ENCODE peak calls at places on chromosomes 3 and 15, in five cellular contexts. One of them, this sample, is unnamed.

GRCh38 chr15:63603516-63603915 is 6.3 kb downstream of the FBXL22 start:
- DNase-seq in tibial artery: no peak
- DNase-seq in PC-9: no peak
- DNase-seq in DND-41: no peak
- DNase-seq in heart right ventricle: no peak
- DNase-seq in this sample: no peak

GRCh38 chr3:27630892-27631291 is 91.2 kb downstream of the EOMES start:
- DNase-seq in DND-41: no peak
- DNase-seq in heart right ventricle: no peak
- DNase-seq in PC-9: no peak
- DNase-seq in tibial artery: no peak
- DNase-seq in this sample: no peak

GRCh38 chr15:64286473-64286872 is 69.5 kb downstream of the CSNK1G1 start:
- DNase-seq in heart right ventricle: no peak
- DNase-seq in DND-41: no peak
- DNase-seq in PC-9: no peak
- DNase-seq in tibial artery: no peak
- DNase-seq in this sample: no peak

GRCh38 chr15:89462198-89462912 is 34.0 kb downstream of the RHCG start:
- DNase-seq in heart right ventricle: no peak
- DNase-seq in PC-9: no peak
- DNase-seq in tibial artery: no peak
- DNase-seq in DND-41: peak; percentile 18
- DNase-seq in this sample: no peak

GRCh38 chr15:39748276-39748675 is 34.4 kb downstream of the FSIP1 start:
- DNase-seq in PC-9: peak; percentile 15
- DNase-seq in tibial artery: no peak
- DNase-seq in DND-41: no peak
- DNase-seq in heart right ventricle: no peak
- DNase-seq in this sample: no peak

GRCh38 chr3:30644615-30645014 is 38.2 kb downstream of the TGFBR2 start:
- DNase-seq in PC-9: no peak
- DNase-seq in DND-41: peak; percentile 66
- DNase-seq in tibial artery: peak; percentile 85
- DNase-seq in heart right ventricle: peak; percentile 68
- DNase-seq in this sample: peak; percentile 29

GRCh38 chr3:11282250-11283125 is 10.3 kb downstream of the ATG7 start:
- DNase-seq in heart right ventricle: peak; percentile 49
- DNase-seq in DND-41: no peak
- DNase-seq in tibial artery: peak; percentile 51
- DNase-seq in PC-9: no peak
- DNase-seq in this sample: no peak

GRCh38 chr3:75001330-75001729 is 386.9 kb upstream of the CNTN3 start:
- DNase-seq in heart right ventricle: no peak
- DNase-seq in DND-41: no peak
- DNase-seq in tibial artery: no peak
- DNase-seq in PC-9: no peak
- DNase-seq in this sample: no peak

GRCh38 chr3:10783360-10784346 is 32.4 kb upstream of the SLC6A11 start:
- DNase-seq in tibial artery: no peak
- DNase-seq in heart right ventricle: no peak
- DNase-seq in PC-9: no peak
- DNase-seq in DND-41: peak; percentile 32
- DNase-seq in this sample: no peak

GRCh38 chr3:186281172-186281571 is 80.9 kb downstream of the DGKG start:
- DNase-seq in tibial artery: no peak
- DNase-seq in DND-41: no peak
- DNase-seq in PC-9: no peak
- DNase-seq in heart right ventricle: no peak
- DNase-seq in this sample: no peak

GRCh38 chr3:40096561-40097506 is 212.7 kb upstream of the EIF1B start:
- DNase-seq in DND-41: no peak
- DNase-seq in tibial artery: peak; percentile 66
- DNase-seq in heart right ventricle: no peak
- DNase-seq in PC-9: no peak
- DNase-seq in this sample: no peak

GRCh38 chr3:73072634-73073033 is 11.2 kb downstream of the EBLN2 start:
- DNase-seq in DND-41: peak; percentile 36
- DNase-seq in heart right ventricle: no peak
- DNase-seq in PC-9: no peak
- DNase-seq in tibial artery: no peak
- DNase-seq in this sample: no peak

GRCh38 chr15:78663703-78664102 is 22.7 kb upstream of the CHRNB4 start:
- DNase-seq in heart right ventricle: no peak
- DNase-seq in PC-9: peak; percentile 13
- DNase-seq in tibial artery: no peak
- DNase-seq in DND-41: no peak
- DNase-seq in this sample: no peak

GRCh38 chr3:153096611-153097200 is 65.3 kb upstream of the RAP2B start:
- DNase-seq in PC-9: no peak
- DNase-seq in heart right ventricle: no peak
- DNase-seq in DND-41: no peak
- DNase-seq in tibial artery: no peak
- DNase-seq in this sample: no peak

GRCh38 chr3:9715764-9716437 is 12.3 kb downstream of the CPNE9 start:
- DNase-seq in DND-41: no peak
- DNase-seq in PC-9: peak; percentile 68
- DNase-seq in tibial artery: peak; percentile 86
- DNase-seq in heart right ventricle: peak; percentile 70
- DNase-seq in this sample: no peak

GRCh38 chr3:134149286-134149685 is 101.4 kb downstream of the RYK start:
- DNase-seq in tibial artery: no peak
- DNase-seq in heart right ventricle: no peak
- DNase-seq in DND-41: no peak
- DNase-seq in PC-9: no peak
- DNase-seq in this sample: no peak

GRCh38 chr3:30007668-30008067 is 598.7 kb upstream of the TGFBR2 start:
- DNase-seq in heart right ventricle: no peak
- DNase-seq in PC-9: no peak
- DNase-seq in DND-41: no peak
- DNase-seq in tibial artery: no peak
- DNase-seq in this sample: no peak

GRCh38 chr3:100360757-100361496 is 26.4 kb downstream of the NIT2 start:
- DNase-seq in DND-41: no peak
- DNase-seq in PC-9: peak; percentile 10
- DNase-seq in heart right ventricle: no peak
- DNase-seq in tibial artery: no peak
- DNase-seq in this sample: no peak

GRCh38 chr15:29100486-29101000 is 169.1 kb downstream of the NSMCE3 start:
- DNase-seq in tibial artery: no peak
- DNase-seq in DND-41: no peak
- DNase-seq in PC-9: no peak
- DNase-seq in heart right ventricle: no peak
- DNase-seq in this sample: no peak

GRCh38 chr3:62007036-62007435 is 366.3 kb downstream of the FEZF2 start:
- DNase-seq in DND-41: no peak
- DNase-seq in tibial artery: no peak
- DNase-seq in PC-9: no peak
- DNase-seq in heart right ventricle: no peak
- DNase-seq in this sample: no peak

DNA sequence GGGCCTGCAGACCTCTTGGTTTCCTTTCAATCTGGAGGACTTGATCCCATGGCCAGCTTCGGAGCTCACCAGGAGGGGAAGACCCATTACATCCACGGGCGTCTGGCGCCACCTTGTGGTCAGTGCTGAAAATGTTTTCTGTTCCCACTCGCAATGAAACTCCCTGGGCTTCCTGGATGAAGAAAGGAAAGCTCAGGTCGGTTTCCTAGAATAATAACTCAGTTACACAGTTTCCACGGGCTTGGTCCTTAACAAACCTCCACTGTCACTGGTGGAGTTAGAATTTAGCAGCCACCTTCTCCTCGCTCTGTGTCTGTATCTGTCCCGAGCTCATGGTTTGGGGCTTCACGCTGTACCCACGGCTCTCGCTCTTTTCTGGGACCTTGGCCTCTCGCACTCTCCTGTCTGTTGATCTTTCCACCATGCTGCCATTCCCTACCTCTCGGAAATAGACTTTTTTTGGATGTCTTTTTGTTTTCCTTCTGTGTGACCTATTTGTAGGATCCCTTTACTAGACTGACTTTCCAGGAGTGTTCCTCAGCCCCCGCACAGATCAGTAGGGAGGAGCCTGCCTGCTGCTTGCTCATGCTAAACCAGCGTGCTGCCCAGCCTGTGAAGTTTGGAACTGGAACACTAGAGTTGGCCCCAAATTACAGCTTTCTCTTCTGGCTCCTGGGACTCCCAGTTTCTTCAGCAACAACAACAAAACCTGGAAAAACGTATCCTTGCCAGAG is 56.3 kb downstream of the IL20RB start:
- DNase-seq in tibial artery: peak; percentile 93
- DNase-seq in DND-41: peak; percentile 85
- DNase-seq in heart right ventricle: peak; percentile 91
- DNase-seq in PC-9: peak; percentile 88
- DNase-seq in this sample: peak; percentile 77
- H3K27ac ChIP-seq in tibial artery: peak overlapping the region; percentile 81
- H3K27ac ChIP-seq in DND-41: peak overlapping the region; percentile 17
- H3K27ac ChIP-seq in heart right ventricle: no peak overlapping the region
- H3K27ac ChIP-seq in PC-9: no peak overlapping the region
- H3K27ac ChIP-seq in this sample: no peak overlapping the region

DNA sequence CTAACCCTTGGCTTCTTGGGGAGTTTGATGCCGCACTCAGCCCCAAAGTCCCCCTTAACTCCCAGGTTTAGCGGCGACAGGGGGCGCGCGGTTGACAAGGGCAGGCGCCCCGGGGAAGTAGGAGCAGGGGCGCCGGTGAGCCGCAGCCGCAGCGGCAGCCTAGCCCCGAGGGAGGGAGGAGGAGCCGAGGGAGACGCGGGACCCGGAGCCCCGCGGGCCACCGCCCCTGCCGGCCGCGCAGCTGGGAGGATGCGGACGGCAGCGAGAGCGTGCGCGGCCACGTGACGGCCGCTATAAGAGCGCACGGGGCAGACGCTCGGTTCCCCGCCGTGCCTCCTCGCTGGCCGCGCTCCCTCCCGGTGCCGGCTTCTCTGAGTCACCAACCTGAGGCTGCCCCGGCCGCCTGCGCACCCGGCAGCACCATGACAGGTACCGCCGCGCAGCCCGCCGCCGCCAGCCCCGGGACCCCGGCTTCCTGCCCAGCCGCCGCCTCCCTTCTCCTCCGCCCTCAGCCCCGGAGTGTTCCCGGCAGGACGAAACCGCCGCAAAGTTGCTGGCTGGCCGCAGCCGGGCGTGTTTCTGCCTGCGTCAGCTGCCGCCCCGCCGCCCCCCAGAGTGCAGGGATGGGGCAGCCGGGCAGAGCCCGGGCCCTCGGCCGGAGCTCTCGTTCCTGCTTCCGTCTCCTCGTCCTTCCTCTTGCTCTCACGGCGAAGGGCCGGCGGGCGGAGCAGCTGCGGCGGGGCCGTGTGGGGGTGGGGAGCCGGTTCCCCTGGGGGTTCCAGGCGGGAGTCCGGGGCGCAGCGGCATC is at the start of gene GYG1:
- DNase-seq in DND-41: peak; percentile 78
- DNase-seq in tibial artery: peak; percentile 77
- DNase-seq in heart right ventricle: peak; percentile 76
- DNase-seq in PC-9: peak; percentile 77
- DNase-seq in this sample: peak; percentile 65
- TF ChIP-seq CTCF in DND-41: peak; percentile 61
- TF ChIP-seq CTCF in tibial artery: no peak
- TF ChIP-seq CTCF in heart right ventricle: peak; percentile 68
- TF ChIP-seq CTCF in PC-9: no peak
- TF ChIP-seq CTCF in this sample: peak; percentile 40

DNA sequence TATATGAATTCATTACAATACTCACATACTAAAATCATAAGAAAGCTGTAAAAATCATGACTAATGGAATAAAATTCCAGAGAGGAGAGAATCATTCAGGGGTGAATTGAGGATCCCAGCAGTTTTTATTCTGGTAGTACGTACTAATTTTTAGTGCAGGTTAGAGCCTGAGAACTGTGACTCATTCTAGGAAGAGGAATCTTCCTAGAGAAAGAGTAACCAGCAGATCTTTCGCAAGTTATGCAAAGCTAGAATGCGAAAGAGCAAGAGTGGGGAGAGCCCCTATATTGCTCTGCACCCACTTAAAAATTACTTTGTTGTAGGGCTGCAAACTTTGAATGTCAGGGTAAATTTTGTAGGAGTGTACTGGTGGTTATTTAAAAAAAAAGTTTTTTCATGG is 303.6 kb upstream of the ARPP21 start:
- DNase-seq in tibial artery: no peak
- DNase-seq in PC-9: no peak
- DNase-seq in DND-41: no peak
- DNase-seq in heart right ventricle: no peak
- DNase-seq in this sample: no peak
- H3K9me3 ChIP-seq in tibial artery: no peaks in the 10 kb centered on the region
- H3K9me3 ChIP-seq in PC-9: no peaks in the 10 kb centered on the region
- H3K9me3 ChIP-seq in DND-41: no peaks in the 10 kb centered on the region
- H3K9me3 ChIP-seq in heart right ventricle: no peaks in the 10 kb centered on the region
- H3K9me3 ChIP-seq in this sample: no peaks in the 10 kb centered on the region

DNA sequence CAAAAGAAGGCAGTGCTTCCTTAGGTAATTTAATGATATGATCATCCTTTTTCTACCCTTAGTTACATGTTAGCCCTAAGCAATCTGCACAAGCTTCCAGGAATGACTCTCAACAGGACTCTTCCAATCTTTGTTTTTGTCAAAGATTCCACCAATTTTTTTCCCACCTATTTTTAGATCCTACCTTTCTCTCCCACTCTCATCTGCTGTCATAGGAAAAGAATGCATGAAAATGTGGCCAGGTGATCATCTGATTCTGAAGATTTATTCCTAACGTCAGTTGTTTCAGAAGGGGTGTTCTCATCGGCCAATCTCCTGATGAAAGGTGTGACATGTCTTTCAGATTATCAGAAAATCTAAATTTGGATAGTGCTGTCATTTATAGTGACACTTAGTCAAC is 7.2 kb downstream of the CCDC54 start:
- DNase-seq in heart right ventricle: no peak
- DNase-seq in tibial artery: no peak
- DNase-seq in DND-41: no peak
- DNase-seq in PC-9: no peak
- DNase-seq in this sample: no peak
- H3K27ac ChIP-seq in heart right ventricle: no peak overlapping the region
- H3K27ac ChIP-seq in tibial artery: no peak overlapping the region
- H3K27ac ChIP-seq in DND-41: no peak overlapping the region
- H3K27ac ChIP-seq in PC-9: no peak overlapping the region
- H3K27ac ChIP-seq in this sample: no peak overlapping the region

GRCh38 chr15:43204016-43204901 is 16.6 kb downstream of the EPB42 start:
- DNase-seq in tibial artery: peak; percentile 44
- DNase-seq in DND-41: peak; percentile 49
- DNase-seq in heart right ventricle: peak; percentile 56
- DNase-seq in PC-9: no peak
- DNase-seq in this sample: peak; percentile 37
- TF ChIP-seq CTCF in tibial artery: peak; percentile 41
- TF ChIP-seq CTCF in DND-41: peak; percentile 74
- TF ChIP-seq CTCF in heart right ventricle: peak; percentile 70
- TF ChIP-seq CTCF in PC-9: peak; percentile 54
- TF ChIP-seq CTCF in this sample: peak; percentile 58

GRCh38 chr3:112471926-112472325 is 27.3 kb downstream of the BTLA start:
- DNase-seq in heart right ventricle: no peak
- DNase-seq in tibial artery: no peak
- DNase-seq in DND-41: no peak
- DNase-seq in PC-9: no peak
- DNase-seq in this sample: no peak
- H3K9me3 ChIP-seq in heart right ventricle: no peaks in the 10 kb centered on the region
- H3K9me3 ChIP-seq in tibial artery: no peaks in the 10 kb centered on the region
- H3K9me3 ChIP-seq in DND-41: no peaks in the 10 kb centered on the region
- H3K9me3 ChIP-seq in PC-9: no peaks in the 10 kb centered on the region
- H3K9me3 ChIP-seq in this sample: no peaks in the 10 kb centered on the region

GRCh38 chr3:156816091-156816793 is 9.9 kb upstream of the LEKR1 start:
- DNase-seq in DND-41: no peak
- DNase-seq in PC-9: peak; percentile 49
- DNase-seq in heart right ventricle: peak; percentile 11
- DNase-seq in tibial artery: peak; percentile 21
- DNase-seq in this sample: peak; percentile 11
- H3K27ac ChIP-seq in DND-41: no peak overlapping the region
- H3K27ac ChIP-seq in PC-9: peak overlapping the region; percentile 97
- H3K27ac ChIP-seq in heart right ventricle: peak overlapping the region; percentile 81
- H3K27ac ChIP-seq in tibial artery: peak overlapping the region; percentile 80
- H3K27ac ChIP-seq in this sample: peak overlapping the region; percentile 61